ENCODE peak calls at places on chromosomes 3 and 15, in eight cellular contexts. Y is breast epithelium; L is neural crest cell; H is DMS53; U is skeletal muscle cell; P is naive thymus-derived CD8-positive, alpha-beta T cell; Z is CD8-positive, alpha-beta memory T cell; B is stimulated activated CD4-positive, alpha-beta T cell treated with anti-CD3 and anti-CD28 coated beads, Interleukin-2, amount 100 ng/mL, for 48 hours. F is an unnamed sample.

GRCh38 chr3:8713901-8714759 is 19.5 kb upstream of the CAV3 start:
- DNase-seq in Y (no peak), L (no peak), H (peak; percentile 20), U (no peak), P (no peak), Z (no peak), B (no peak), F (peak; percentile 39)

GRCh38 chr3:55160241-55160877 is 232.5 kb upstream of the LRTM1 start:
- DNase-seq in Y (no peak), L (no peak), H (no peak), U (peak; percentile 100), P (no peak), Z (no peak), B (no peak), F (peak; percentile 78)

GRCh38 chr15:56797720-56798275 is 64.5 kb upstream of the ZNF280D start:
- DNase-seq in Y (no peak), L (no peak), H (no peak), U (no peak), P (no peak), Z (no peak), B (no peak), F (no peak)

GRCh38 chr3:62604301-62604700 is 231.0 kb upstream of the FEZF2 start:
- DNase-seq in Y (no peak), L (no peak), H (no peak), U (peak; percentile 81), P (no peak), Z (no peak), B (no peak), F (no peak)

GRCh38 chr3:23183731-23184130 is 19.4 kb upstream of the UBE2E2 start:
- DNase-seq in Y (no peak), L (peak; percentile 8), H (peak; percentile 53), U (no peak), P (no peak), Z (no peak), B (no peak), F (peak; percentile 58)

GRCh38 chr3:43034911-43035310 is 55.8 kb downstream of the GASK1A start:
- DNase-seq in Y (no peak), L (no peak), H (no peak), U (no peak), P (no peak), Z (no peak), B (no peak), F (no peak)

GRCh38 chr3:98980915-98981596 is 79.6 kb upstream of the DCBLD2 start:
- DNase-seq in Y (no peak), L (no peak), H (no peak), U (peak; percentile 45), P (no peak), Z (no peak), B (no peak), F (no peak)

GRCh38 chr3:30668051-30668609 is 61.7 kb downstream of the TGFBR2 start:
- DNase-seq in Y (no peak), L (no peak), H (no peak), U (no peak), P (no peak), Z (no peak), B (no peak), F (no peak)

GRCh38 chr15:100254694-100255093 is 87.1 kb downstream of the ADAMTS17 start:
- DNase-seq in Y (no peak), L (no peak), H (no peak), U (no peak), P (no peak), Z (no peak), B (no peak), F (no peak)

GRCh38 chr3:141556034-141556433 is 69.2 kb downstream of the RASA2 start:
- DNase-seq in Y (no peak), L (no peak), H (no peak), U (no peak), P (no peak), Z (no peak), B (no peak), F (no peak)